ENCODE peak calls at places on chromosomes 2 and 18, in eight cellular contexts. U is AG10803, B is lower leg skin, E is HFF-Myc, G is GM23248, R is tibial artery, K is SK-N-MC, O is K562. P is an unnamed sample.

GRCh38 chr2:181466661-181467576 is 9.7 kb downstream of the ITGA4 start:
- DNase-seq in U (peak; percentile 61), B (peak; percentile 88), E (no peak), G (peak; percentile 72), R (peak; percentile 67), K (no peak), O (peak; percentile 63), P (no peak)

GRCh38 chr18:65206551-65207260 is 544.1 kb upstream of the CDH7 start:
- DNase-seq in U (no peak), B (no peak), E (no peak), G (no peak), R (no peak), K (no peak), O (no peak), P (no peak)

GRCh38 chr18:48342588-48342987 is 66.6 kb downstream of the ZBTB7C start:
- DNase-seq in U (no peak), B (no peak), E (no peak), G (no peak), R (no peak), K (no peak), O (no peak), P (no peak)

GRCh38 chr2:238484522-238485452 is 58.1 kb downstream of the ASB1 start:
- DNase-seq in U (no peak), B (peak; percentile 48), E (no peak), G (no peak), R (no peak), K (no peak), O (no peak), P (no peak)

GRCh38 chr2:69693472-69694450 is 48.2 kb upstream of the ANXA4 start:
- DNase-seq in U (no peak), B (no peak), E (no peak), G (no peak), R (no peak), K (no peak), O (no peak), P (no peak)

GRCh38 chr2:121128741-121129659 is 156.0 kb downstream of the TFCP2L1 start:
- DNase-seq in U (no peak), B (no peak), E (peak; percentile 3), G (peak; percentile 29), R (peak; percentile 63), K (no peak), O (peak; percentile 68), P (no peak)

GRCh38 chr2:172462393-172463381 is 35.3 kb downstream of the ITGA6 start:
- DNase-seq in U (no peak), B (no peak), E (no peak), G (no peak), R (no peak), K (no peak), O (no peak), P (no peak)

GRCh38 chr2:95115418-95115817 is 6.2 kb downstream of the MRPS5 start:
- DNase-seq in U (peak; percentile 61), B (no peak), E (peak; percentile 22), G (peak; percentile 79), R (no peak), K (no peak), O (peak; percentile 69), P (no peak)

GRCh38 chr2:85312404-85312803 is 15.4 kb downstream of the TGOLN2 start:
- DNase-seq in U (peak; percentile 81), B (no peak), E (no peak), G (peak; percentile 94), R (no peak), K (no peak), O (no peak), P (no peak)

GRCh38 chr18:28771849-28772248 is 594.9 kb upstream of the CDH2 start:
- DNase-seq in U (no peak), B (no peak), E (no peak), G (no peak), R (no peak), K (no peak), O (no peak), P (no peak)

GRCh38 chr18:3060667-3061580 is 48.0 kb upstream of the LPIN2 start:
- DNase-seq in U (no peak), B (no peak), E (no peak), G (no peak), R (no peak), K (no peak), O (no peak), P (no peak)

GRCh38 chr2:207528980-207529329 is 807 bp upstream of the CREB1 start:
- DNase-seq in U (peak; percentile 53), B (no peak), E (no peak), G (peak; percentile 52), R (no peak), K (no peak), O (peak; percentile 40), P (peak; percentile 80)

GRCh38 chr2:194723446-194723845 is 933.6 kb upstream of the SLC39A10 start:
- DNase-seq in U (no peak), B (no peak), E (no peak), G (no peak), R (no peak), K (no peak), O (no peak), P (no peak)

GRCh38 chr2:129319422-129319717 is 660.1 kb upstream of the RAB6C start:
- DNase-seq in U (no peak), B (no peak), E (no peak), G (no peak), R (no peak), K (no peak), O (no peak), P (no peak)

GRCh38 chr18:45282101-45282812 is 333.0 kb upstream of the SLC14A2 start:
- DNase-seq in U (no peak), B (no peak), E (no peak), G (peak; percentile 27), R (no peak), K (no peak), O (peak; percentile 4), P (no peak)

GRCh38 chr18:49249523-49249922 is 210.9 kb downstream of the DYM start:
- DNase-seq in U (peak; percentile 86), B (no peak), E (peak; percentile 27), G (peak; percentile 96), R (no peak), K (peak; percentile 92), O (no peak), P (no peak)

GRCh38 chr18:59563386-59563785 is 133.8 kb downstream of the CCBE1 start:
- DNase-seq in U (no peak), B (no peak), E (no peak), G (no peak), R (no peak), K (no peak), O (no peak), P (no peak)

GRCh38 chr18:33831424-33831823 is 253.4 kb downstream of the ASXL3 start:
- DNase-seq in U (no peak), B (no peak), E (no peak), G (no peak), R (no peak), K (no peak), O (no peak), P (no peak)

GRCh38 chr2:44954306-44954901 is 12.9 kb downstream of the SIX3 start:
- DNase-seq in U (no peak), B (no peak), E (no peak), G (no peak), R (no peak), K (no peak), O (no peak), P (no peak)
- H3K4me3 ChIP-seq in U (no peak overlapping the region), B (no peak overlapping the region), E (no peak overlapping the region), G (peak overlapping the region; percentile 57), R (no peak overlapping the region), K (no peak overlapping the region), O (no peak overlapping the region), P (peak overlapping the region; percentile 58)

GRCh38 chr2:112516801-112517200 is 25.5 kb upstream of the POLR1B start:
- DNase-seq in U (no peak), B (no peak), E (no peak), G (no peak), R (no peak), K (no peak), O (no peak), P (no peak)

GRCh38 chr2:112523291-112523777 is 18.9 kb upstream of the POLR1B start:
- DNase-seq in U (no peak), B (no peak), E (no peak), G (no peak), R (no peak), K (no peak), O (no peak), P (no peak)

GRCh38 chr2:112519506-112519905 is 22.8 kb upstream of the POLR1B start:
- DNase-seq in U (no peak), B (no peak), E (no peak), G (no peak), R (no peak), K (no peak), O (peak; percentile 63), P (no peak)

GRCh38 chr2:112520234-112520783 is 22.0 kb upstream of the POLR1B start:
- DNase-seq in U (no peak), B (no peak), E (no peak), G (no peak), R (no peak), K (no peak), O (peak; percentile 41), P (no peak)
- H3K4me3 ChIP-seq in U (no peak overlapping the region), B (no peak overlapping the region), E (no peak overlapping the region), G (no peak overlapping the region), R (no peak overlapping the region), K (no peak overlapping the region), O (no peak overlapping the region), P (no peak overlapping the region)

DNA sequence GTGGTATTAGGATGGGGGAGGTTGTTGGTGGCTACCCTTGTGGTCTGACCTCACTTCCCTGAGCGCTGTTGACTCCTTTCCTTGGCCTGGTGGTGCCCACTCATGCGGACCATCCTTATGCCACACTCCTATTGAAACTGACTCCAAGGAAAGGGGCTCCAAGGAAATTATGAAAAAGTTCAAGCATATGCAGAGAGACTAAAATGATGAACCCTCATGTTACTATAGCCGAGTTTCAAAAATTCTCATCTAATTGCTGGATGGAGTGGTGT is 96.2 kb upstream of the STPG4 start:
- DNase-seq in U (no peak), B (no peak), E (no peak), G (no peak), R (no peak), K (no peak), O (no peak), P (no peak)
- H3K4me3 ChIP-seq in U (no peak overlapping the region), B (no peak overlapping the region), E (no peak overlapping the region), G (no peak overlapping the region), R (no peak overlapping the region), K (no peak overlapping the region), O (no peak overlapping the region), P (no peak overlapping the region)

GRCh38 chr2:30331869-30332268 is 100.5 kb downstream of the LBH start:
- DNase-seq in U (no peak), B (no peak), E (no peak), G (no peak), R (no peak), K (no peak), O (no peak), P (no peak)

GRCh38 chr2:30332791-30333453 is 101.6 kb downstream of the LBH start:
- DNase-seq in U (no peak), B (no peak), E (no peak), G (no peak), R (no peak), K (no peak), O (no peak), P (no peak)

GRCh38 chr2:30336978-30337841 is 105.9 kb downstream of the LBH start:
- DNase-seq in U (peak; percentile 38), B (no peak), E (no peak), G (no peak), R (no peak), K (no peak), O (no peak), P (no peak)

GRCh38 chr2:30335981-30336538 is 104.7 kb downstream of the LBH start:
- DNase-seq in U (no peak), B (no peak), E (no peak), G (no peak), R (no peak), K (no peak), O (no peak), P (no peak)

GRCh38 chr2:30334738-30335426 is 103.5 kb downstream of the LBH start:
- DNase-seq in U (no peak), B (no peak), E (no peak), G (no peak), R (no peak), K (no peak), O (no peak), P (no peak)
- H3K4me3 ChIP-seq in U (no peak overlapping the region), B (no peak overlapping the region), E (no peak overlapping the region), G (no peak overlapping the region), R (no peak overlapping the region), K (no peak overlapping the region), O (no peak overlapping the region), P (no peak overlapping the region)

P was measured in coronary artery.